ENCODE peak calls at places on chromosomes 3 and 15, in nine cellular contexts. One of them, this sample, is unnamed.

GRCh38 chr15:100114100-100114499 is 227.7 kb downstream of the ADAMTS17 start:
- DNase-seq in A549: no peak
- DNase-seq in right cardiac atrium: peak; percentile 92
- DNase-seq in K562: no peak
- DNase-seq in Peyer's patch: peak; percentile 56
- DNase-seq in upper lobe of right lung: peak; percentile 12
- DNase-seq in mammary epithelial cell: peak; percentile 44
- DNase-seq in cardiac muscle cell: peak; percentile 66
- DNase-seq in adipocyte: no peak
- DNase-seq in this sample: no peak

GRCh38 chr15:25137013-25137412 is 182.2 kb downstream of the SNRPN start:
- DNase-seq in upper lobe of right lung: no peak
- DNase-seq in mammary epithelial cell: no peak
- DNase-seq in Peyer's patch: no peak
- DNase-seq in A549: no peak
- DNase-seq in K562: no peak
- DNase-seq in adipocyte: no peak
- DNase-seq in cardiac muscle cell: no peak
- DNase-seq in right cardiac atrium: no peak
- DNase-seq in this sample: no peak

GRCh38 chr3:126438186-126438585 is 37.5 kb downstream of the ZXDC start:
- DNase-seq in cardiac muscle cell: no peak
- DNase-seq in mammary epithelial cell: no peak
- DNase-seq in K562: no peak
- DNase-seq in Peyer's patch: peak; percentile 28
- DNase-seq in adipocyte: no peak
- DNase-seq in right cardiac atrium: no peak
- DNase-seq in A549: no peak
- DNase-seq in upper lobe of right lung: peak; percentile 38
- DNase-seq in this sample: no peak

GRCh38 chr3:126442849-126443229 is 32.9 kb downstream of the ZXDC start:
- DNase-seq in right cardiac atrium: no peak
- DNase-seq in K562: no peak
- DNase-seq in adipocyte: no peak
- DNase-seq in upper lobe of right lung: peak; percentile 33
- DNase-seq in A549: no peak
- DNase-seq in mammary epithelial cell: no peak
- DNase-seq in cardiac muscle cell: no peak
- DNase-seq in Peyer's patch: no peak
- DNase-seq in this sample: no peak

GRCh38 chr15:30023798-30024295 is 58.9 kb upstream of the GOLGA8J start:
- DNase-seq in mammary epithelial cell: no peak
- DNase-seq in Peyer's patch: no peak
- DNase-seq in A549: no peak
- DNase-seq in right cardiac atrium: peak; percentile 47
- DNase-seq in K562: no peak
- DNase-seq in upper lobe of right lung: no peak
- DNase-seq in adipocyte: peak; percentile 59
- DNase-seq in cardiac muscle cell: no peak
- DNase-seq in this sample: no peak

GRCh38 chr15:66615175-66615495 is 49.3 kb upstream of the LCTL start:
- DNase-seq in mammary epithelial cell: no peak
- DNase-seq in Peyer's patch: no peak
- DNase-seq in adipocyte: no peak
- DNase-seq in K562: no peak
- DNase-seq in cardiac muscle cell: no peak
- DNase-seq in right cardiac atrium: no peak
- DNase-seq in A549: no peak
- DNase-seq in upper lobe of right lung: no peak
- DNase-seq in this sample: no peak

GRCh38 chr3:150149651-150150051 is 179.0 kb upstream of the PFN2 start:
- DNase-seq in K562: no peak
- DNase-seq in adipocyte: peak; percentile 86
- DNase-seq in right cardiac atrium: peak; percentile 33
- DNase-seq in A549: no peak
- DNase-seq in upper lobe of right lung: no peak
- DNase-seq in cardiac muscle cell: no peak
- DNase-seq in mammary epithelial cell: peak; percentile 40
- DNase-seq in Peyer's patch: no peak
- DNase-seq in this sample: no peak

GRCh38 chr15:64344651-64345262 is 11.2 kb downstream of the CSNK1G1 start:
- DNase-seq in K562: no peak
- DNase-seq in adipocyte: peak; percentile 81
- DNase-seq in A549: no peak
- DNase-seq in right cardiac atrium: no peak
- DNase-seq in mammary epithelial cell: no peak
- DNase-seq in upper lobe of right lung: no peak
- DNase-seq in cardiac muscle cell: no peak
- DNase-seq in Peyer's patch: no peak
- DNase-seq in this sample: no peak

GRCh38 chr3:119362940-119363725 is 69.0 kb downstream of the ARHGAP31 start:
- DNase-seq in Peyer's patch: no peak
- DNase-seq in mammary epithelial cell: no peak
- DNase-seq in K562: no peak
- DNase-seq in upper lobe of right lung: no peak
- DNase-seq in A549: no peak
- DNase-seq in adipocyte: no peak
- DNase-seq in right cardiac atrium: no peak
- DNase-seq in cardiac muscle cell: no peak
- DNase-seq in this sample: no peak

GRCh38 chr3:15936347-15936746 is 138.6 kb upstream of the ANKRD28 start:
- DNase-seq in K562: no peak
- DNase-seq in upper lobe of right lung: no peak
- DNase-seq in adipocyte: no peak
- DNase-seq in Peyer's patch: no peak
- DNase-seq in right cardiac atrium: no peak
- DNase-seq in mammary epithelial cell: no peak
- DNase-seq in cardiac muscle cell: no peak
- DNase-seq in A549: no peak
- DNase-seq in this sample: no peak

GRCh38 chr15:65006876-65007275 is 17.2 kb upstream of the SPG21 start:
- DNase-seq in Peyer's patch: no peak
- DNase-seq in K562: no peak
- DNase-seq in A549: no peak
- DNase-seq in adipocyte: no peak
- DNase-seq in right cardiac atrium: no peak
- DNase-seq in cardiac muscle cell: no peak
- DNase-seq in mammary epithelial cell: no peak
- DNase-seq in upper lobe of right lung: no peak
- DNase-seq in this sample: peak; percentile 36

GRCh38 chr3:149934524-149934923 is 36.2 kb downstream of the PFN2 start:
- DNase-seq in mammary epithelial cell: peak; percentile 39
- DNase-seq in cardiac muscle cell: no peak
- DNase-seq in upper lobe of right lung: no peak
- DNase-seq in right cardiac atrium: peak; percentile 73
- DNase-seq in K562: no peak
- DNase-seq in A549: no peak
- DNase-seq in adipocyte: peak; percentile 89
- DNase-seq in Peyer's patch: no peak
- DNase-seq in this sample: no peak

GRCh38 chr15:81311834-81312459 is 12.0 kb downstream of the STARD5 start:
- DNase-seq in mammary epithelial cell: no peak
- DNase-seq in right cardiac atrium: no peak
- DNase-seq in Peyer's patch: peak; percentile 73
- DNase-seq in upper lobe of right lung: no peak
- DNase-seq in cardiac muscle cell: no peak
- DNase-seq in K562: no peak
- DNase-seq in A549: no peak
- DNase-seq in adipocyte: no peak
- DNase-seq in this sample: no peak
- H3K4me3 ChIP-seq in mammary epithelial cell: no peak overlapping the region
- H3K4me3 ChIP-seq in right cardiac atrium: no peak overlapping the region
- H3K4me3 ChIP-seq in Peyer's patch: no peak overlapping the region
- H3K4me3 ChIP-seq in upper lobe of right lung: no peak overlapping the region
- H3K4me3 ChIP-seq in cardiac muscle cell: no peak overlapping the region
- H3K4me3 ChIP-seq in K562: no peak overlapping the region
- H3K4me3 ChIP-seq in A549: no peak overlapping the region
- H3K4me3 ChIP-seq in adipocyte: no peak overlapping the region
- H3K4me3 ChIP-seq in this sample: no peak overlapping the region

GRCh38 chr15:85006655-85007054 is 25.0 kb downstream of the PDE8A start:
- DNase-seq in adipocyte: no peak
- DNase-seq in upper lobe of right lung: no peak
- DNase-seq in Peyer's patch: no peak
- DNase-seq in A549: no peak
- DNase-seq in right cardiac atrium: no peak
- DNase-seq in mammary epithelial cell: no peak
- DNase-seq in K562: no peak
- DNase-seq in cardiac muscle cell: no peak
- DNase-seq in this sample: no peak

GRCh38 chr15:85008474-85009260 is 27.0 kb downstream of the PDE8A start:
- DNase-seq in K562: peak; percentile 24
- DNase-seq in A549: no peak
- DNase-seq in mammary epithelial cell: no peak
- DNase-seq in cardiac muscle cell: no peak
- DNase-seq in upper lobe of right lung: no peak
- DNase-seq in right cardiac atrium: no peak
- DNase-seq in Peyer's patch: no peak
- DNase-seq in adipocyte: no peak
- DNase-seq in this sample: no peak

GRCh38 chr15:85009435-85009834 is 27.8 kb downstream of the PDE8A start:
- DNase-seq in mammary epithelial cell: no peak
- DNase-seq in upper lobe of right lung: no peak
- DNase-seq in K562: no peak
- DNase-seq in cardiac muscle cell: no peak
- DNase-seq in Peyer's patch: no peak
- DNase-seq in right cardiac atrium: no peak
- DNase-seq in adipocyte: no peak
- DNase-seq in A549: no peak
- DNase-seq in this sample: no peak

GRCh38 chr15:85006201-85006600 is 24.5 kb downstream of the PDE8A start:
- DNase-seq in adipocyte: no peak
- DNase-seq in cardiac muscle cell: no peak
- DNase-seq in right cardiac atrium: no peak
- DNase-seq in upper lobe of right lung: no peak
- DNase-seq in K562: no peak
- DNase-seq in mammary epithelial cell: no peak
- DNase-seq in Peyer's patch: no peak
- DNase-seq in A549: no peak
- DNase-seq in this sample: no peak

GRCh38 chr15:85007741-85008140 is 26.1 kb downstream of the PDE8A start:
- DNase-seq in Peyer's patch: no peak
- DNase-seq in K562: no peak
- DNase-seq in mammary epithelial cell: no peak
- DNase-seq in right cardiac atrium: no peak
- DNase-seq in adipocyte: no peak
- DNase-seq in upper lobe of right lung: no peak
- DNase-seq in cardiac muscle cell: no peak
- DNase-seq in A549: no peak
- DNase-seq in this sample: no peak
- H3K4me1 ChIP-seq in Peyer's patch: peaks cover 14% of the 10 kb centered on the region
- H3K4me1 ChIP-seq in K562: peaks cover 41% of the 10 kb centered on the region
- H3K4me1 ChIP-seq in mammary epithelial cell: no peaks in the 10 kb centered on the region
- H3K4me1 ChIP-seq in right cardiac atrium: peaks cover 16% of the 10 kb centered on the region
- H3K4me1 ChIP-seq in adipocyte: peaks cover 59% of the 10 kb centered on the region
- H3K4me1 ChIP-seq in upper lobe of right lung: peaks cover 50% of the 10 kb centered on the region
- H3K4me1 ChIP-seq in cardiac muscle cell: peaks cover 16% of the 10 kb centered on the region
- H3K4me1 ChIP-seq in A549: peaks cover 69% of the 10 kb centered on the region
- H3K4me1 ChIP-seq in this sample: no peaks in the 10 kb centered on the region

DNA sequence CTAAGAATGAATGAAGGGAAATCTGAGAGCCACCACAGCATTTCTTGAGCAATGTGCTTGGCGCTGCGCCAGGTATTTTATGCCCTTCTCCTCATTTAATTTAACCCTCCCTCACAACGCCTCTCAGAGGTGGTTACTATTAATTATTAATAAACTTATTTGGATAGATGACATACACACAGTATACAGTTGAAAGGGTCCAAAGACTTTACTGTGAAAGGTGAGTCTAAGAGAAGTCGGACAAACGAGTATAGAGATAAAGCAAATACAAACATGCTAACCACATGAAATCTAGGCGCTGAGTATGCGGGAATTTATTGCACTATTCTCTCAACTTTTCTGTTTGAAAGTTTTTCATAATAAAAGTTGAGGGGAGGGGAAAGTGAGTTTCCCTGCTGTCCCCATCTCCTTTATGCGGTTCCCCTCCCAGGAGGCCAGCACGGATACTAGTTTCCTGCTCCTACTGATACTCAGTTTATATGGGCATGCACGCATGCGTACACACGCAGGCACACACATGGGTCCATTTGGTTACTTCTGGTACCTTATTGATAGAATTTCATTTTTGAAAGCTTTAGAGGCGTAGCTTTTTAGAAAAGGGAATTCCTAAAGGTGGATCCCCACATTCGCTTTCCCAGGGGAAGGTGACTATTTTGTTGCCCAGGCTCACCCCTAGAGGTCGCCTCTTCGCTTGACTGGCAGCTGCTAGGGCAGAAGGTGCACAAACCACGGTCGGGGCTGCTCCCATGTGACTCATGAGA is 28.5 kb upstream of the KCTD6 start:
- DNase-seq in upper lobe of right lung: peak; percentile 84
- DNase-seq in adipocyte: peak; percentile 76
- DNase-seq in K562: peak; percentile 69
- DNase-seq in mammary epithelial cell: peak; percentile 90
- DNase-seq in A549: peak; percentile 87
- DNase-seq in cardiac muscle cell: peak; percentile 74
- DNase-seq in right cardiac atrium: peak; percentile 87
- DNase-seq in Peyer's patch: peak; percentile 89
- DNase-seq in this sample: peak; percentile 88
- H3K4me3 ChIP-seq in upper lobe of right lung: peak overlapping the region; percentile 39
- H3K4me3 ChIP-seq in adipocyte: peak overlapping the region; percentile 64
- H3K4me3 ChIP-seq in K562: no peak overlapping the region
- H3K4me3 ChIP-seq in mammary epithelial cell: no peak overlapping the region
- H3K4me3 ChIP-seq in A549: peak overlapping the region; percentile 21
- H3K4me3 ChIP-seq in cardiac muscle cell: no peak overlapping the region
- H3K4me3 ChIP-seq in right cardiac atrium: peak overlapping the region; percentile 18
- H3K4me3 ChIP-seq in Peyer's patch: peak overlapping the region; percentile 17
- H3K4me3 ChIP-seq in this sample: peak overlapping the region; percentile 9

GRCh38 chr3:190019840-190020239 is 100.9 kb downstream of the P3H2 start:
- DNase-seq in K562: no peak
- DNase-seq in A549: no peak
- DNase-seq in mammary epithelial cell: no peak
- DNase-seq in Peyer's patch: no peak
- DNase-seq in adipocyte: no peak
- DNase-seq in upper lobe of right lung: no peak
- DNase-seq in right cardiac atrium: no peak
- DNase-seq in cardiac muscle cell: no peak
- DNase-seq in this sample: no peak

GRCh38 chr3:190017575-190018288 is 103.0 kb downstream of the P3H2 start:
- DNase-seq in Peyer's patch: no peak
- DNase-seq in K562: no peak
- DNase-seq in right cardiac atrium: no peak
- DNase-seq in cardiac muscle cell: peak; percentile 36
- DNase-seq in upper lobe of right lung: no peak
- DNase-seq in mammary epithelial cell: peak; percentile 70
- DNase-seq in A549: no peak
- DNase-seq in adipocyte: peak; percentile 68
- DNase-seq in this sample: peak; percentile 38

GRCh38 chr3:190016966-190017365 is 103.7 kb downstream of the P3H2 start:
- DNase-seq in mammary epithelial cell: no peak
- DNase-seq in K562: no peak
- DNase-seq in upper lobe of right lung: no peak
- DNase-seq in right cardiac atrium: no peak
- DNase-seq in cardiac muscle cell: no peak
- DNase-seq in Peyer's patch: no peak
- DNase-seq in A549: no peak
- DNase-seq in adipocyte: no peak
- DNase-seq in this sample: no peak

GRCh38 chr3:190019020-190019419 is 101.7 kb downstream of the P3H2 start:
- DNase-seq in cardiac muscle cell: peak; percentile 51
- DNase-seq in right cardiac atrium: no peak
- DNase-seq in adipocyte: no peak
- DNase-seq in K562: no peak
- DNase-seq in upper lobe of right lung: no peak
- DNase-seq in mammary epithelial cell: no peak
- DNase-seq in A549: no peak
- DNase-seq in Peyer's patch: no peak
- DNase-seq in this sample: no peak

GRCh38 chr3:190018460-190018859 is 102.2 kb downstream of the P3H2 start:
- DNase-seq in mammary epithelial cell: no peak
- DNase-seq in A549: no peak
- DNase-seq in Peyer's patch: no peak
- DNase-seq in adipocyte: no peak
- DNase-seq in cardiac muscle cell: no peak
- DNase-seq in K562: no peak
- DNase-seq in upper lobe of right lung: no peak
- DNase-seq in right cardiac atrium: no peak
- DNase-seq in this sample: no peak
- H3K4me1 ChIP-seq in mammary epithelial cell: peaks cover 35% of the 10 kb centered on the region
- H3K4me1 ChIP-seq in A549: peaks cover 67% of the 10 kb centered on the region
- H3K4me1 ChIP-seq in Peyer's patch: no peaks in the 10 kb centered on the region
- H3K4me1 ChIP-seq in adipocyte: peaks cover 16% of the 10 kb centered on the region
- H3K4me1 ChIP-seq in cardiac muscle cell: peaks cover 48% of the 10 kb centered on the region
- H3K4me1 ChIP-seq in K562: no peaks in the 10 kb centered on the region
- H3K4me1 ChIP-seq in upper lobe of right lung: no peaks in the 10 kb centered on the region
- H3K4me1 ChIP-seq in right cardiac atrium: no peaks in the 10 kb centered on the region
- H3K4me1 ChIP-seq in this sample: peaks cover 42% of the 10 kb centered on the region

This sample was measured in GM23338.